ENCODE peak calls at places on chromosomes 3 and 15, in nine cellular contexts. C is psoas muscle, G is lower lobe of right lung, B is GM23338, J is hepatocyte, H is cardiac muscle cell, R is GM20000, W is fibroblast of villous mesenchyme, Z is epithelial cell of esophagus. A is an unnamed sample.

GRCh38 chr3:194321666-194322640 is 29.2 kb downstream of the CPN2 start:
- DNase-seq in C (no peak), G (no peak), B (no peak), J (no peak), H (no peak), R (no peak), W (no peak), Z (peak; percentile 68), A (no peak)

GRCh38 chr3:130729154-130729553 is 17.5 kb downstream of the PIK3R4 start:
- DNase-seq in C (no peak), G (no peak), B (no peak), J (peak; percentile 9), H (no peak), R (no peak), W (no peak), Z (no peak), A (no peak)

GRCh38 chr15:35019401-35020327 is 31.6 kb upstream of the ZNF770 start:
- DNase-seq in C (no peak), G (no peak), B (peak; percentile 76), J (no peak), H (no peak), R (no peak), W (peak; percentile 37), Z (peak; percentile 44), A (no peak)

GRCh38 chr3:106485802-106486201 is 617.0 kb upstream of the CBLB start:
- DNase-seq in C (no peak), G (no peak), B (no peak), J (no peak), H (no peak), R (no peak), W (no peak), Z (no peak), A (no peak)

GRCh38 chr3:187678869-187679268 is 8.7 kb upstream of the SST start:
- DNase-seq in C (no peak), G (no peak), B (peak; percentile 89), J (peak; percentile 81), H (peak; percentile 81), R (peak; percentile 35), W (peak; percentile 71), Z (peak; percentile 63), A (peak; percentile 60)

GRCh38 chr15:44882499-44882968 is 74.0 kb upstream of the TERB2 start:
- DNase-seq in C (no peak), G (no peak), B (no peak), J (no peak), H (no peak), R (peak; percentile 54), W (peak; percentile 2), Z (peak; percentile 68), A (no peak)

GRCh38 chr3:130934442-130935089 is 40.7 kb downstream of the ATP2C1 start:
- DNase-seq in C (no peak), G (no peak), B (no peak), J (no peak), H (no peak), R (no peak), W (no peak), Z (no peak), A (no peak)

GRCh38 chr3:141646760-141647561 is 91.1 kb upstream of the RNF7 start:
- DNase-seq in C (no peak), G (peak; percentile 56), B (peak; percentile 82), J (peak; percentile 26), H (peak; percentile 73), R (no peak), W (peak; percentile 65), Z (peak; percentile 60), A (peak; percentile 38)

GRCh38 chr3:149806171-149806778 is 6.7 kb upstream of the RNF13 start:
- DNase-seq in C (no peak), G (no peak), B (no peak), J (no peak), H (no peak), R (no peak), W (no peak), Z (no peak), A (no peak)

GRCh38 chr15:38453971-38454686 is at the start of gene FAM98B:
- DNase-seq in C (peak; percentile 88), G (peak; percentile 91), B (peak; percentile 90), J (peak; percentile 89), H (peak; percentile 90), R (peak; percentile 77), W (peak; percentile 90), Z (peak; percentile 90), A (peak; percentile 90)

GRCh38 chr15:50458713-50459112 is 34.5 kb downstream of the USP8 start:
- DNase-seq in C (no peak), G (no peak), B (no peak), J (no peak), H (no peak), R (no peak), W (no peak), Z (no peak), A (no peak)

GRCh38 chr3:66172394-66172793 is 48.4 kb upstream of the SLC25A26 start:
- DNase-seq in C (no peak), G (no peak), B (no peak), J (no peak), H (no peak), R (no peak), W (no peak), Z (no peak), A (no peak)

GRCh38 chr15:73822998-73823397 is 50.4 kb upstream of the TBC1D21 start:
- DNase-seq in C (no peak), G (no peak), B (peak; percentile 68), J (peak; percentile 57), H (peak; percentile 70), R (no peak), W (peak; percentile 32), Z (peak; percentile 53), A (peak; percentile 69)

DNA sequence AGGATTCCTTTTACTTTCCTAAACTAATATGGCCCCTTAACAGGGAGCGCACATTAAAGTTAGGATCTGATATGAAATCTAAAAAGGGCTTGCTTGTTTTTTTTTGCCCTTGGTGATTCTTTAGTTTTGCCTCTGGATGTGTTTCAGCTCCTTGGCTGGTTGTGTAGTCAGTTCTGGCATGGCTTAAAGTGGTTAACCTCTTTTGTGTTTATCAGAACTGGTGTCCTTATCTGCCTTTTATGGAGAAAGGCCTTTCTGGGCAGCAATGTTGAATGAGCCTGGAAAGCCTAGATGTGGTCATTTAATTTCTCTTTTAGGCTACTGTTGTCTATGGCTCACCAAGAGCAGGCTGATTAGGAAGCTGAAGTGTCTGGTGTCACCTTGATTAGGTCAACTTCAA is 254.4 kb upstream of the ROPN1 start:
- DNase-seq in C (no peak), G (no peak), B (no peak), J (no peak), H (no peak), R (no peak), W (no peak), Z (no peak), A (no peak)
- TF ChIP-seq CTCF in C (no peak), G (no peak), B (no peak), J (no peak), H (no peak), R (no peak), W (no peak), Z (no peak), A (no peak)

GRCh38 chr3:41302295-41302694 is 103.0 kb downstream of the CTNNB1 start:
- DNase-seq in C (no peak), G (no peak), B (no peak), J (no peak), H (no peak), R (no peak), W (no peak), Z (no peak), A (no peak)

GRCh38 chr3:41297750-41298149 is 98.4 kb downstream of the CTNNB1 start:
- DNase-seq in C (no peak), G (no peak), B (no peak), J (no peak), H (no peak), R (no peak), W (no peak), Z (no peak), A (no peak)

GRCh38 chr3:41301548-41301947 is 102.2 kb downstream of the CTNNB1 start:
- DNase-seq in C (no peak), G (no peak), B (no peak), J (no peak), H (no peak), R (no peak), W (peak; percentile 20), Z (peak; percentile 50), A (no peak)

GRCh38 chr3:41296556-41296955 is 97.3 kb downstream of the CTNNB1 start:
- DNase-seq in C (no peak), G (no peak), B (no peak), J (no peak), H (no peak), R (no peak), W (no peak), Z (no peak), A (no peak)

DNA sequence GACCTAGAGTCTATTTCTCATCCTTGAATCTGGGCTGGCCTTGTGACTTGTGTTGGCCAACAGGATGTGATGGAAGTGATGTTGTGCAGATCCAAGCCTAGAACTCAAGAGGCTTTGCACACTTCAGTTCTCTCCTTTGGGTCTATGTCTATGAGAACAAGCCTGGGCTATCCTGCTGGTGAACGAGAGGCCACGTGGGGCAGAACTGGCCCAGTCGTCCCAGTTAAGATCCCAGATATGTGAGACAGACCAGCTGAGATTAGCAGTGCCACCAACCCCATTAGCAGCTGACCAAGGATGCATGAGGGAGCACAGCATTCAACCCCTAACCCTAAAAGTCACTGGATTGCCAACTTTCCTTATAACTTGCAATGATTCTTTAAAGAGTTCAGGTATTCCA is 99.7 kb downstream of the CTNNB1 start:
- DNase-seq in C (no peak), G (no peak), B (no peak), J (no peak), H (no peak), R (no peak), W (no peak), Z (no peak), A (no peak)
- TF ChIP-seq CTCF in C (no peak), G (no peak), B (no peak), J (no peak), H (no peak), R (no peak), W (no peak), Z (no peak), A (no peak)

DNA sequence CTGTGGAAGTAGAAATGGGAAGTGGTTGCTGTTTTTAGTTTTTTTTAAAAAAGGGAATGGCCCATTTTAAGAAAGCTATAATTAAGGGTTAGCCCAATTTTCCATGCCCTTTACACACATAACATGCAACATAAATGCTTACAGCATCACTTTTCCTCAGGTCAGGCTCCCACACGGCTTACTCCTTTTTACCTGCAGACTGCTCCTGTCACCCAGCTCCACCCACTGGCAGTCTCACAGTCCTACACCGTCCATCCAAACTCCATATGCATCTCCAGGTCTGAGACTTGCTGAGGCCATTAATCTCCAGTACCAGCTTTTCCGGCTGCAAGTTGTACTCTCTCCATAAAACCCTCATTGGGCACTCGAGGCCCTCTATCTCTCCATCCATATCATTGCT is 19.7 kb downstream of the MORC1 start:
- DNase-seq in C (no peak), G (no peak), B (peak; percentile 73), J (peak; percentile 71), H (peak; percentile 19), R (no peak), W (no peak), Z (peak; percentile 52), A (peak; percentile 9)
- TF ChIP-seq CTCF in C (no peak), G (no peak), B (peak; percentile 76), J (peak; percentile 45), H (no peak), R (no peak), W (no peak), Z (peak; percentile 74), A (peak; percentile 24)

DNA sequence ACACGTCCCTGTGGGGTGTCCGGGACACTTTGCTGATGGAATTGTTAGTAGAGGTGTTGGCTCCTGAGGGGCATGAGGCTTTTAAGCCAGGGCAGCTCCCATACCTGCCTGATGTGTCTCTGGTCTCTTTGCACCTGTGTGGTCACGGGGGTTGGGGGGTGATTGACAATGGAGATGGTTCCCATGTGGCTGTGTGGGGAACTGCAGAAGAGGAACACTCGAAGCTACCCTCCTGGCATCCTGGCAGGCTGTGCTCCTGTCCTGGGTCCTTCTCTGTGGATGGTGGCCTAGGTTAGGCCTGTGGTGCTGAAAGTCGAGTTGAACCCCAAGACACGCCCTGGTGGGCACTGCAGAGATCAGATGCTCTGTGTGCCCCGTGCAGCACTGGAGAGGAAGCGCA is 73.4 kb downstream of the HMCES start:
- DNase-seq in C (no peak), G (no peak), B (peak; percentile 78), J (no peak), H (no peak), R (no peak), W (no peak), Z (no peak), A (no peak)
- TF ChIP-seq CTCF in C (no peak), G (no peak), B (peak; percentile 33), J (no peak), H (peak; percentile 19), R (no peak), W (no peak), Z (peak; percentile 33), A (peak; percentile 54)